ENCODE peak calls at places on chromosomes 11 and 22, in four cellular contexts. One of them, this sample, is unnamed.

GRCh38 chr11:64558065-64558745 is 32.8 kb upstream of the SLC22A12 start:
- DNase-seq in endodermal cell: peak; percentile 71
- DNase-seq in gastrocnemius medialis: no peak
- DNase-seq in brain microvascular endothelial cell: no peak
- DNase-seq in this sample: no peak

GRCh38 chr11:17805043-17805442 is 70.5 kb downstream of the KCNC1 start:
- DNase-seq in brain microvascular endothelial cell: no peak
- DNase-seq in endodermal cell: no peak
- DNase-seq in gastrocnemius medialis: no peak
- DNase-seq in this sample: no peak

GRCh38 chr11:28903716-28904115 is 795.5 kb downstream of the METTL15 start:
- DNase-seq in brain microvascular endothelial cell: peak; percentile 1
- DNase-seq in gastrocnemius medialis: no peak
- DNase-seq in endodermal cell: no peak
- DNase-seq in this sample: no peak

GRCh38 chr22:37425800-37426531 is 1.3 kb downstream of the ELFN2 start:
- DNase-seq in endodermal cell: peak; percentile 76
- DNase-seq in brain microvascular endothelial cell: no peak
- DNase-seq in gastrocnemius medialis: no peak
- DNase-seq in this sample: no peak

GRCh38 chr11:15106201-15106965 is 8.3 kb upstream of the INSC start:
- DNase-seq in brain microvascular endothelial cell: peak; percentile 56
- DNase-seq in gastrocnemius medialis: no peak
- DNase-seq in endodermal cell: no peak
- DNase-seq in this sample: no peak

GRCh38 chr11:46947399-46948077 is 11.0 kb downstream of the CSTPP1 start:
- DNase-seq in gastrocnemius medialis: no peak
- DNase-seq in brain microvascular endothelial cell: no peak
- DNase-seq in endodermal cell: no peak
- DNase-seq in this sample: no peak

GRCh38 chr11:61980783-61981541 is 13.5 kb upstream of the FTH1 start:
- DNase-seq in gastrocnemius medialis: no peak
- DNase-seq in endodermal cell: peak; percentile 49
- DNase-seq in brain microvascular endothelial cell: no peak
- DNase-seq in this sample: no peak

GRCh38 chr11:44316388-44317240 is 6.7 kb upstream of the ALX4 start:
- DNase-seq in brain microvascular endothelial cell: no peak
- DNase-seq in gastrocnemius medialis: no peak
- DNase-seq in endodermal cell: peak; percentile 82
- DNase-seq in this sample: no peak

GRCh38 chr11:105935791-105936190 is 86.2 kb downstream of the MSANTD4 start:
- DNase-seq in brain microvascular endothelial cell: no peak
- DNase-seq in gastrocnemius medialis: no peak
- DNase-seq in endodermal cell: no peak
- DNase-seq in this sample: no peak

GRCh38 chr11:129853508-129854228 is 38.0 kb downstream of the TMEM45B start:
- DNase-seq in endodermal cell: no peak
- DNase-seq in gastrocnemius medialis: peak; percentile 19
- DNase-seq in brain microvascular endothelial cell: no peak
- DNase-seq in this sample: no peak

GRCh38 chr11:62108017-62108750 is 15.6 kb upstream of the INCENP start:
- DNase-seq in brain microvascular endothelial cell: peak; percentile 24
- DNase-seq in gastrocnemius medialis: no peak
- DNase-seq in endodermal cell: peak; percentile 66
- DNase-seq in this sample: no peak

GRCh38 chr11:110565344-110565684 is 135.6 kb downstream of the FDX1 start:
- DNase-seq in endodermal cell: peak; percentile 85
- DNase-seq in brain microvascular endothelial cell: peak; percentile 28
- DNase-seq in gastrocnemius medialis: no peak
- DNase-seq in this sample: no peak

GRCh38 chr22:47434336-47435203 is 672.1 kb downstream of the TBC1D22A start:
- DNase-seq in gastrocnemius medialis: no peak
- DNase-seq in brain microvascular endothelial cell: no peak
- DNase-seq in endodermal cell: no peak
- DNase-seq in this sample: no peak

GRCh38 chr22:43295660-43296059 is 47.5 kb downstream of the SCUBE1 start:
- DNase-seq in gastrocnemius medialis: no peak
- DNase-seq in endodermal cell: no peak
- DNase-seq in brain microvascular endothelial cell: no peak
- DNase-seq in this sample: no peak

GRCh38 chr22:41256254-41256897 is 15.6 kb upstream of the CHADL start:
- DNase-seq in endodermal cell: no peak
- DNase-seq in brain microvascular endothelial cell: peak; percentile 76
- DNase-seq in gastrocnemius medialis: no peak
- DNase-seq in this sample: peak; percentile 39

GRCh38 chr11:115502636-115503082 is 1.6 kb downstream of the CADM1 start:
- DNase-seq in gastrocnemius medialis: no peak
- DNase-seq in endodermal cell: no peak
- DNase-seq in brain microvascular endothelial cell: no peak
- DNase-seq in this sample: no peak

GRCh38 chr11:132994038-132994502 is 538.2 kb downstream of the OPCML start:
- DNase-seq in endodermal cell: no peak
- DNase-seq in gastrocnemius medialis: no peak
- DNase-seq in brain microvascular endothelial cell: no peak
- DNase-seq in this sample: no peak

GRCh38 chr11:118109231-118109630 is 22.5 kb upstream of the SMIM35 start:
- DNase-seq in brain microvascular endothelial cell: no peak
- DNase-seq in gastrocnemius medialis: peak; percentile 48
- DNase-seq in endodermal cell: no peak
- DNase-seq in this sample: no peak

GRCh38 chr22:37654556-37655251 is 3.8 kb upstream of the PDXP start:
- DNase-seq in brain microvascular endothelial cell: no peak
- DNase-seq in gastrocnemius medialis: no peak
- DNase-seq in endodermal cell: no peak
- DNase-seq in this sample: no peak

GRCh38 chr11:9956483-9956882 is 292.6 kb downstream of the SWAP70 start:
- DNase-seq in endodermal cell: no peak
- DNase-seq in gastrocnemius medialis: no peak
- DNase-seq in brain microvascular endothelial cell: no peak
- DNase-seq in this sample: no peak

GRCh38 chr11:565921-566509 is 5.2 kb downstream of the RASSF7 start:
- DNase-seq in gastrocnemius medialis: no peak
- DNase-seq in endodermal cell: peak; percentile 33
- DNase-seq in brain microvascular endothelial cell: no peak
- DNase-seq in this sample: no peak

GRCh38 chr11:86747801-86748200 is 52.5 kb upstream of the PRSS23 start:
- DNase-seq in endodermal cell: no peak
- DNase-seq in gastrocnemius medialis: no peak
- DNase-seq in brain microvascular endothelial cell: no peak
- DNase-seq in this sample: no peak

GRCh38 chr11:128208329-128209220 is 378.8 kb downstream of the ETS1 start:
- DNase-seq in endodermal cell: no peak
- DNase-seq in brain microvascular endothelial cell: peak; percentile 88
- DNase-seq in gastrocnemius medialis: peak; percentile 22
- DNase-seq in this sample: peak; percentile 72

GRCh38 chr22:43433904-43434600 is 22.2 kb downstream of the MPPED1 start:
- DNase-seq in gastrocnemius medialis: no peak
- DNase-seq in brain microvascular endothelial cell: no peak
- DNase-seq in endodermal cell: no peak
- DNase-seq in this sample: no peak

GRCh38 chr11:118056806-118057205 is 20.1 kb upstream of the TMPRSS4 start:
- DNase-seq in endodermal cell: peak; percentile 36
- DNase-seq in gastrocnemius medialis: no peak
- DNase-seq in brain microvascular endothelial cell: no peak
- DNase-seq in this sample: no peak

GRCh38 chr22:49099496-49100124 is 728.1 kb downstream of the BRD1 start:
- DNase-seq in gastrocnemius medialis: no peak
- DNase-seq in endodermal cell: no peak
- DNase-seq in brain microvascular endothelial cell: peak; percentile 1
- DNase-seq in this sample: no peak

GRCh38 chr22:50361222-50361621 is 18.1 kb downstream of the PPP6R2 start:
- DNase-seq in brain microvascular endothelial cell: no peak
- DNase-seq in endodermal cell: no peak
- DNase-seq in gastrocnemius medialis: no peak
- DNase-seq in this sample: no peak

GRCh38 chr22:44881624-44882023 is 128.2 kb downstream of the PHF21B start:
- DNase-seq in gastrocnemius medialis: no peak
- DNase-seq in brain microvascular endothelial cell: no peak
- DNase-seq in endodermal cell: peak; percentile 20
- DNase-seq in this sample: no peak

GRCh38 chr11:117816151-117816741 is 8.3 kb downstream of the FXYD2 start:
- DNase-seq in gastrocnemius medialis: no peak
- DNase-seq in endodermal cell: peak; percentile 92
- DNase-seq in brain microvascular endothelial cell: peak; percentile 30
- DNase-seq in this sample: peak; percentile 15

GRCh38 chr11:84218318-84218717 is 932.2 kb upstream of the CCDC90B start:
- DNase-seq in brain microvascular endothelial cell: no peak
- DNase-seq in gastrocnemius medialis: no peak
- DNase-seq in endodermal cell: no peak
- DNase-seq in this sample: no peak

GRCh38 chr11:73325036-73325981 is 17.2 kb downstream of the ARHGEF17 start:
- DNase-seq in gastrocnemius medialis: no peak
- DNase-seq in brain microvascular endothelial cell: peak; percentile 43
- DNase-seq in endodermal cell: no peak
- DNase-seq in this sample: no peak

GRCh38 chr11:3859373-3859881 is 4.0 kb downstream of the STIM1 start:
- DNase-seq in brain microvascular endothelial cell: no peak
- DNase-seq in gastrocnemius medialis: peak; percentile 93
- DNase-seq in endodermal cell: peak; percentile 72
- DNase-seq in this sample: no peak

DNA sequence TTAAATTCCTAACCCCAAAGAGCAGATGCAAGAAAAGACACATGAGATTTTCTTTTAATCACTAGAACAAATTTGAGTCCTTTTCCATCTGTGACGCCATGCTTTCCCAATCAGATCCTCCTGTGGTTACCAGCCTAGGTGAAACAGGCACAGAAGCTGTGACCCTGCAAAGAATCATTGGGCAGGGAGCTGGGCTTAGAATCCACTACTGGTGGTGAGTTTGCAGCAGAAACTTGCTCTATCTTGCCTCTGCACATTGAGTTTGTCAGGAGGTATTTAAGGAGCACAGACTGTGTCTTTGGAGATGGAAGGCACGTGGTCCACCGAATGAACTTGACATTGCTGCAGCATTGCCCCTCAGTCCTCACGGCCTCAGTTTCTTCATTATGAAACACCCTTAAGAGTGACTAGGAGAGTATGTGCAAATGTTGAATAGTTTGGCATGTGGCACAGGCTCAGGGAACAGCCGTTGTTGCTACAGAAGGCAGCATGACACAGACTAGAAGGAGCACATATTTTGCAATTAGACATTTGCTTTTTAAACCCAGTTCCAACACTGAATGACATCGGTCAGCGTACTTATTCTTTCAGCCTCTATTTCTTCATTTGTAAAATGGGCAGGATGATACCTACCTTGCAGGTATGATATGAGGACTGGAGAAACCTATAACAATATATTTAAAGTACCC is 127.6 kb downstream of the DBX1 start:
- DNase-seq in brain microvascular endothelial cell: no peak
- DNase-seq in endodermal cell: no peak
- DNase-seq in gastrocnemius medialis: no peak
- DNase-seq in this sample: no peak
- H3K27me3 ChIP-seq in brain microvascular endothelial cell: no peaks in the 10 kb centered on the region
- H3K27me3 ChIP-seq in endodermal cell: no peaks in the 10 kb centered on the region
- H3K27me3 ChIP-seq in gastrocnemius medialis: no peaks in the 10 kb centered on the region
- H3K27me3 ChIP-seq in this sample: no peaks in the 10 kb centered on the region

DNA sequence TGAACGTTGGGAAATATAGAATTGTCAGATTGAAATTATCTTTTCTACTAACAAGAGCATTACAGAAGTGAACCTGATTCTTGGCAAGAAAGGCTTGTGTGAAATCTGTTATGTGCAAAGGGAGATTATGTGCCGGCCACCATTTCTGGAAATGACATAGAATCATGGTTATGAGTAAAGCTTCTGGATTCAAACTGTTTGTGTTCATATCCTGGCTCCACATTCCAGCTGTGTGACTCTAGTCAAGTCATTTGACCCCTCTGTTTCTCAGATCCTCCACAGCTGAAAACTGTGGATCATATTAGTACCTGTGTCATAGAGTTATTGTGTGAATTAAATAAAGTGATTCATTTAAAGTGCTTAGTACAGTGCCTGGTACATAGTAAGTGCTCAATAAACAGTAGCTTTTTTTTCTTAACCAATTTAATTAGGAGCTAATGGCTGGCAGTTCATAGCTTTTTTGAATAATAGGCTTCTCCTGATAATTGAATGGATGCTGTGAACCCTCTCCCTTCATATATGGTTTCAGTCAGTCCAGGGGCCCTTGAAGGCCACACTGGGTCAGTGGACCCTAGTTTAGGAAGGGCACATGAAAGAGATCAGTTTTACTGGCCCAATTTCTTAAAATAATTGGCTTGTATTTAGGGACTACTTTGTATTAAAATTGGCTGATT is 34.6 kb downstream of the EHF start:
- DNase-seq in gastrocnemius medialis: no peak
- DNase-seq in endodermal cell: no peak
- DNase-seq in brain microvascular endothelial cell: peak; percentile 85
- DNase-seq in this sample: peak; percentile 67
- H3K27ac ChIP-seq in gastrocnemius medialis: peak overlapping the region; percentile 86
- H3K27ac ChIP-seq in endodermal cell: peak overlapping the region; percentile 30
- H3K27ac ChIP-seq in brain microvascular endothelial cell: peak overlapping the region; percentile 85
- H3K27ac ChIP-seq in this sample: peak overlapping the region; percentile 90

GRCh38 chr11:70002433-70002832 is 75.7 kb upstream of the ANO1 start:
- DNase-seq in brain microvascular endothelial cell: no peak
- DNase-seq in gastrocnemius medialis: no peak
- DNase-seq in endodermal cell: no peak
- DNase-seq in this sample: no peak
- H3K27me3 ChIP-seq in brain microvascular endothelial cell: no peaks in the 10 kb centered on the region
- H3K27me3 ChIP-seq in gastrocnemius medialis: peaks cover 7% of the 10 kb centered on the region
- H3K27me3 ChIP-seq in endodermal cell: no peaks in the 10 kb centered on the region
- H3K27me3 ChIP-seq in this sample: no peaks in the 10 kb centered on the region

DNA sequence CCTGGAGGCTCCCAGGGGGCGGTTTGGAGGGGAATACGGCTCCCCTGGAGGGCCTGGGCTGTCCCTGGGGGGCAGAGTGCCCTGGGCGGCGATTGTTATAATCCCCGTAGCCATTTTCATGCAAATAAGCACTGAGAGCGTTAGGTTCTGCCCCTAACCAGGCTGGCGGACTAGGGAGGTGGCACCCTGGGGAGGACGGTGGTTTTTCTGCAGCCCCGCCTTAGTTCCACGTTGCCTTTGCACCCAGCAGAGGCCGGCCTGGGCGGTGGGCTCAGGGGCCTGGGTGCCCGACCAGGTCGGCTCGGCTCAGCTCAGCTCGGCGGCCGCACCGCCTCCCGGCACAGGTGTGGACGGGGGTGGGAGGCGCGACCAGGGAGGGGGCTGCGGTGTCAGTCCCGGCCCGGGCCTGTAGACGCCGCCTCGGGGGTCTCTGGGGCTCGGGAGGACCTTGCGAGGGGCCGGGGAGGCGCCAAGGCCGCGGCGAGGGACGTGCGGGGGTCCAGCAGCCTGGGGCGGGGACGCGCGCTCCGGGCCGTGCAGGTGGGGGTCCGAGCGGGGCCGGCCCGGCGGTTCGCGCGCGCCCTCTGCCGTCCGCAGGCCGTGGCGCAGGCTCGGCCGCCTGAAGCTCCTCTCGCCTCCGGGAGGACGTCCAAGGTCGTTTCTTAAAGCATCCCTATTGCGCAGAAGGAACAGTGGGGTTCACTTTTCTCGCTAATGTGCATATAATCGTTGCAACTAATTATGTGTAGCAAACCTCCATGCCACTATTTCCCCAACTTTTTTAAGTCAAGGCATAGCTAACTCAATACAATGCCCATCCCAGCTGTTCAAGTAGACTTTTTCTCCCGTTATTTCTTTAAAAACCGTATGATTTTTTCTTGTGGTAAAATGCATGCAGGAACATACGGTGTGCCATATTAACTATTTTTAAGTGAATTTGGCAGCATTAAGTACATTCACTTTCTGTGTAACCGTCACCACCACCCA is 2.5 kb upstream of the DUSP8 start:
- DNase-seq in brain microvascular endothelial cell: no peak
- DNase-seq in gastrocnemius medialis: peak; percentile 61
- DNase-seq in endodermal cell: peak; percentile 86
- DNase-seq in this sample: no peak
- H3K27ac ChIP-seq in brain microvascular endothelial cell: no peak overlapping the region
- H3K27ac ChIP-seq in gastrocnemius medialis: peak overlapping the region; percentile 89
- H3K27ac ChIP-seq in endodermal cell: no peak overlapping the region
- H3K27ac ChIP-seq in this sample: no peak overlapping the region

This sample was measured in AG04450.